ENCODE peak calls at places on chromosomes 3 and 15, in five cellular contexts. One of them, this sample, is unnamed.

GRCh38 chr15:68775671-68776476 is 44.8 kb downstream of the ANP32A start:
- DNase-seq in adrenal gland: peak; percentile 84
- DNase-seq in Peyer's patch: peak; percentile 69
- DNase-seq in IMR-90: peak; percentile 24
- DNase-seq in endothelial cell of umbilical vein: peak; percentile 48
- DNase-seq in this sample: no peak

GRCh38 chr3:13884851-13885703 is 5.2 kb upstream of the WNT7A start:
- DNase-seq in endothelial cell of umbilical vein: no peak
- DNase-seq in Peyer's patch: peak; percentile 77
- DNase-seq in adrenal gland: peak; percentile 45
- DNase-seq in IMR-90: no peak
- DNase-seq in this sample: no peak

GRCh38 chr3:171256445-171257250 is 203.6 kb downstream of the TNIK start:
- DNase-seq in IMR-90: peak; percentile 9
- DNase-seq in Peyer's patch: no peak
- DNase-seq in adrenal gland: no peak
- DNase-seq in endothelial cell of umbilical vein: peak; percentile 43
- DNase-seq in this sample: no peak

GRCh38 chr3:58572013-58572633 is 5.1 kb downstream of the FAM107A start:
- DNase-seq in adrenal gland: no peak
- DNase-seq in endothelial cell of umbilical vein: no peak
- DNase-seq in IMR-90: no peak
- DNase-seq in Peyer's patch: no peak
- DNase-seq in this sample: no peak

GRCh38 chr15:38373016-38373415 is 80.9 kb upstream of the FAM98B start:
- DNase-seq in adrenal gland: no peak
- DNase-seq in endothelial cell of umbilical vein: no peak
- DNase-seq in Peyer's patch: no peak
- DNase-seq in IMR-90: peak; percentile 52
- DNase-seq in this sample: no peak

GRCh38 chr15:74389115-74390048 is 21.9 kb upstream of the CYP11A1 start:
- DNase-seq in adrenal gland: no peak
- DNase-seq in IMR-90: no peak
- DNase-seq in endothelial cell of umbilical vein: peak; percentile 30
- DNase-seq in Peyer's patch: no peak
- DNase-seq in this sample: no peak

GRCh38 chr15:64528871-64529270 is 68.5 kb downstream of the ZNF609 start:
- DNase-seq in IMR-90: no peak
- DNase-seq in adrenal gland: no peak
- DNase-seq in Peyer's patch: no peak
- DNase-seq in endothelial cell of umbilical vein: no peak
- DNase-seq in this sample: no peak

GRCh38 chr3:190019840-190020239 is 100.9 kb downstream of the P3H2 start:
- DNase-seq in adrenal gland: no peak
- DNase-seq in IMR-90: no peak
- DNase-seq in endothelial cell of umbilical vein: no peak
- DNase-seq in Peyer's patch: no peak
- DNase-seq in this sample: no peak

GRCh38 chr3:129723558-129724324 is 117.3 kb upstream of the PLXND1 start:
- DNase-seq in IMR-90: peak; percentile 89
- DNase-seq in endothelial cell of umbilical vein: peak; percentile 6
- DNase-seq in adrenal gland: peak; percentile 94
- DNase-seq in Peyer's patch: peak; percentile 58
- DNase-seq in this sample: peak; percentile 69

GRCh38 chr3:194329566-194329965 is 21.6 kb downstream of the CPN2 start:
- DNase-seq in endothelial cell of umbilical vein: no peak
- DNase-seq in IMR-90: no peak
- DNase-seq in Peyer's patch: no peak
- DNase-seq in adrenal gland: no peak
- DNase-seq in this sample: no peak

GRCh38 chr3:2741520-2741919 is 368.7 kb downstream of the IL5RA start:
- DNase-seq in endothelial cell of umbilical vein: no peak
- DNase-seq in adrenal gland: no peak
- DNase-seq in IMR-90: no peak
- DNase-seq in Peyer's patch: no peak
- DNase-seq in this sample: no peak

GRCh38 chr3:39639344-39640236 is 169.8 kb upstream of the MYRIP start:
- DNase-seq in IMR-90: peak; percentile 96
- DNase-seq in Peyer's patch: no peak
- DNase-seq in endothelial cell of umbilical vein: peak; percentile 95
- DNase-seq in adrenal gland: peak; percentile 79
- DNase-seq in this sample: peak; percentile 87

GRCh38 chr15:68819451-68820204 is 1.1 kb downstream of the ANP32A start:
- DNase-seq in endothelial cell of umbilical vein: peak; percentile 59
- DNase-seq in adrenal gland: peak; percentile 71
- DNase-seq in Peyer's patch: peak; percentile 68
- DNase-seq in IMR-90: peak; percentile 47
- DNase-seq in this sample: peak; percentile 60

GRCh38 chr3:30308131-30308530 is 298.3 kb upstream of the TGFBR2 start:
- DNase-seq in adrenal gland: no peak
- DNase-seq in endothelial cell of umbilical vein: no peak
- DNase-seq in Peyer's patch: no peak
- DNase-seq in IMR-90: peak; percentile 50
- DNase-seq in this sample: no peak

GRCh38 chr15:56866798-56867197 is 51.6 kb upstream of the TCF12 start:
- DNase-seq in adrenal gland: no peak
- DNase-seq in IMR-90: peak; percentile 26
- DNase-seq in endothelial cell of umbilical vein: peak; percentile 4
- DNase-seq in Peyer's patch: no peak
- DNase-seq in this sample: no peak

GRCh38 chr3:17501745-17502144 is 240.7 kb downstream of the TBC1D5 start:
- DNase-seq in IMR-90: no peak
- DNase-seq in adrenal gland: no peak
- DNase-seq in endothelial cell of umbilical vein: no peak
- DNase-seq in Peyer's patch: no peak
- DNase-seq in this sample: no peak

GRCh38 chr15:49242820-49243219 is 72.8 kb downstream of the GALK2 start:
- DNase-seq in IMR-90: peak; percentile 95
- DNase-seq in adrenal gland: no peak
- DNase-seq in Peyer's patch: no peak
- DNase-seq in endothelial cell of umbilical vein: no peak
- DNase-seq in this sample: no peak

GRCh38 chr3:72127843-72128242 is 342.9 kb upstream of the PROK2 start:
- DNase-seq in endothelial cell of umbilical vein: no peak
- DNase-seq in Peyer's patch: no peak
- DNase-seq in adrenal gland: no peak
- DNase-seq in IMR-90: peak; percentile 25
- DNase-seq in this sample: no peak

GRCh38 chr15:43516185-43516584 is 1.2 kb upstream of the MAP1A start:
- DNase-seq in endothelial cell of umbilical vein: no peak
- DNase-seq in IMR-90: no peak
- DNase-seq in Peyer's patch: no peak
- DNase-seq in adrenal gland: peak; percentile 75
- DNase-seq in this sample: no peak

GRCh38 chr3:51706788-51707731 is at the start of gene GRM2:
- DNase-seq in Peyer's patch: peak; percentile 56
- DNase-seq in endothelial cell of umbilical vein: peak; percentile 66
- DNase-seq in adrenal gland: peak; percentile 87
- DNase-seq in IMR-90: peak; percentile 83
- DNase-seq in this sample: no peak

GRCh38 chr15:66294157-66294931 is 976 bp downstream of the DIS3L start:
- DNase-seq in Peyer's patch: peak; percentile 55
- DNase-seq in endothelial cell of umbilical vein: peak; percentile 68
- DNase-seq in IMR-90: peak; percentile 66
- DNase-seq in adrenal gland: peak; percentile 57
- DNase-seq in this sample: peak; percentile 65

GRCh38 chr3:50169858-50170257 is 14.7 kb downstream of the SEMA3F start:
- DNase-seq in adrenal gland: no peak
- DNase-seq in endothelial cell of umbilical vein: no peak
- DNase-seq in Peyer's patch: no peak
- DNase-seq in IMR-90: no peak
- DNase-seq in this sample: no peak

GRCh38 chr15:71249986-71250385 is 134.7 kb downstream of the THSD4 start:
- DNase-seq in IMR-90: no peak
- DNase-seq in adrenal gland: no peak
- DNase-seq in endothelial cell of umbilical vein: peak; percentile 36
- DNase-seq in Peyer's patch: no peak
- DNase-seq in this sample: no peak

GRCh38 chr3:156513619-156514018 is 41.3 kb downstream of the SSR3 start:
- DNase-seq in IMR-90: no peak
- DNase-seq in adrenal gland: no peak
- DNase-seq in Peyer's patch: no peak
- DNase-seq in endothelial cell of umbilical vein: no peak
- DNase-seq in this sample: no peak

GRCh38 chr15:64067564-64068030 is 21.3 kb upstream of the DAPK2 start:
- DNase-seq in Peyer's patch: peak; percentile 87
- DNase-seq in adrenal gland: peak; percentile 88
- DNase-seq in endothelial cell of umbilical vein: peak; percentile 64
- DNase-seq in IMR-90: peak; percentile 44
- DNase-seq in this sample: peak; percentile 61

GRCh38 chr3:141648055-141648910 is 89.8 kb upstream of the RNF7 start:
- DNase-seq in endothelial cell of umbilical vein: no peak
- DNase-seq in IMR-90: no peak
- DNase-seq in adrenal gland: no peak
- DNase-seq in Peyer's patch: no peak
- DNase-seq in this sample: no peak
- TF ChIP-seq POLR2A in endothelial cell of umbilical vein: no peak
- TF ChIP-seq POLR2A in IMR-90: no peak
- TF ChIP-seq POLR2A in adrenal gland: no peak
- TF ChIP-seq POLR2A in Peyer's patch: no peak
- TF ChIP-seq POLR2A in this sample: no peak

GRCh38 chr3:16343101-16343500 is 78.1 kb downstream of the OXNAD1 start:
- DNase-seq in endothelial cell of umbilical vein: no peak
- DNase-seq in Peyer's patch: no peak
- DNase-seq in IMR-90: no peak
- DNase-seq in adrenal gland: no peak
- DNase-seq in this sample: no peak
- TF ChIP-seq POLR2A in endothelial cell of umbilical vein: no peak
- TF ChIP-seq POLR2A in Peyer's patch: no peak
- TF ChIP-seq POLR2A in IMR-90: no peak
- TF ChIP-seq POLR2A in adrenal gland: no peak
- TF ChIP-seq POLR2A in this sample: no peak

DNA sequence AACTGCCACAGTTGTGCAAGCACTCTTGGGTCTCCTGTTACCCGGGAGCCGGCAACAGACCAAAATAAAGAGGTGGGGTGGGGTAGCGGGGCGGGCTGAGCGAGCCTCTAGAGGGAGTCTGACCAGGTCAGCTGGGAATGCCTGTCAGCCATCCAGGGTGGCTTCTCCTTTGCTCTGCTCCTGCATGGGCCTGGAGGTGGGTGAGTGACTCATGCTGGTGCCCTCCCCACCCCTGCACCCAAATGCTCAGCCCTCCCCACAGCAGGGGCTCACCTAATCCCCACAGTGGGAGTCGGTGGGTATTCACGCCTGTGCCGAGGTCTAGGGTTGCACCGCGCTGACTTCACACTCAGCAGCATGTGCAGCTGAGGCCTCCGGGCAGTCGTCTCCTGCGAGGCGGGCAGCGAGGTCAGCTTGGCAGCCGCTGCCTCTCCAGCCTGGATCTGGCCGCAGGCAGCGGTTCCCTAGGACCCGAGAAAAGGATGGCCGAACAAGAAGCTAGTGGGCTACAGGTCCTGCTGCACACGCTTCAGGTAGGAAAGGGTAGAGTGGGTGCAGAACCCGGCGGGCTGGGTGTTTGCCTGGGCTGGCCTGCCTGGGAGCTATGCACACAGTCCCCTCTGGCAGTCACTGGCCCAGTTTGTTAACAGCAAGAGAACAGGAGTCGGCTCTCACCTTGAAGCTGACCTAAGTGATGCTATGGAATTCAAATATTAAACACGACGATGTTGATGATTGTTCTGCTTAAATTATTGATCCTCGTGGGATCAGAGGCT is at the start of gene AGBL1:
- DNase-seq in endothelial cell of umbilical vein: no peak
- DNase-seq in IMR-90: no peak
- DNase-seq in Peyer's patch: no peak
- DNase-seq in adrenal gland: no peak
- DNase-seq in this sample: no peak
- TF ChIP-seq POLR2A in endothelial cell of umbilical vein: no peak
- TF ChIP-seq POLR2A in IMR-90: no peak
- TF ChIP-seq POLR2A in Peyer's patch: no peak
- TF ChIP-seq POLR2A in adrenal gland: no peak
- TF ChIP-seq POLR2A in this sample: no peak

GRCh38 chr3:127920738-127921137 is 5.7 kb downstream of the KBTBD12 start:
- DNase-seq in Peyer's patch: no peak
- DNase-seq in endothelial cell of umbilical vein: no peak
- DNase-seq in adrenal gland: no peak
- DNase-seq in IMR-90: no peak
- DNase-seq in this sample: no peak

GRCh38 chr3:127915937-127916480 is 977 bp downstream of the KBTBD12 start:
- DNase-seq in endothelial cell of umbilical vein: no peak
- DNase-seq in IMR-90: no peak
- DNase-seq in Peyer's patch: no peak
- DNase-seq in adrenal gland: no peak
- DNase-seq in this sample: no peak

GRCh38 chr3:127911421-127911931 is 3.6 kb upstream of the KBTBD12 start:
- DNase-seq in IMR-90: no peak
- DNase-seq in adrenal gland: no peak
- DNase-seq in endothelial cell of umbilical vein: no peak
- DNase-seq in Peyer's patch: no peak
- DNase-seq in this sample: no peak

GRCh38 chr3:127914584-127914983 is 448 bp upstream of the KBTBD12 start:
- DNase-seq in endothelial cell of umbilical vein: no peak
- DNase-seq in Peyer's patch: no peak
- DNase-seq in adrenal gland: no peak
- DNase-seq in IMR-90: no peak
- DNase-seq in this sample: no peak

DNA sequence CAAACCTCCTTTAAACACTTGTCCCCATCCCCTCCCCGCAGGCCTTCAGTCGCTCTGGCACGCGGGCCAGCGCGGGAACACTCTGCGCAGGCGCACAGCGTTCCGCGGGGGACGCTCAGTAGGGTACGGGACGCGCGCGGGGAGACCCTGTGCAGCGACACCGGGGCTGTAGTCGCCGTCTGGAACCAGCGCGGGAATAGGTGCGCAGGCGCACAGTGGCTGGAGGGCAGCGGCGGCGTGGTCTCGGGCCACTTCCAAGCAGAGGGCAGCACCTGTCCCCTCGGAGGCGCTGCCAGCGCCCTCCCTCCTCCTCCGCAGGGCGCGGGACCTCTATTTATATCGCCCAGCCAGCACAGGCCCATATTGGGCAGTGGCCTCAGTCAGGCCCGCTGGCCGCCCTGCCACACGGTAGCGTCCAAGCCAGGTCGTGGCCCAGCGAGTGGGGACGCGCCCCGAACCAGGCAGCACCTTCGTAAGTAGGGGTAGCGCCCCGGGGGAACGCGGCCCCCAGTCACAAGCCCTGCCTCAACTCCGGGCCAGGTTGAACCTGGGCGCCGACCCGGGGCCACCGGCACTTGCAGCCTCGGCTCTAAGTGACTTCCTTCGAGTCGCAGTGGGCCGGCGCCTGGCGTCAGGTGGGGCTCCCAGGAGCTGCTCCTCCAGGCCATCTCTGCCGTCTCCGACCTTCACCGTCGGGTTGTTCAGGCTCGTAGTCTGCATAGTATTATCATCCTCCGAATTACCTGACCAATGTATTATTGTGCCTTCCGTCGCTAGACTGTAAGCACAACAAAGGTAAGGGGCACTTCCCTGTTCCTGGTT is at the start of gene KBTBD12:
- DNase-seq in endothelial cell of umbilical vein: no peak
- DNase-seq in adrenal gland: no peak
- DNase-seq in Peyer's patch: no peak
- DNase-seq in IMR-90: no peak
- DNase-seq in this sample: no peak
- TF ChIP-seq POLR2A in endothelial cell of umbilical vein: no peak
- TF ChIP-seq POLR2A in adrenal gland: no peak
- TF ChIP-seq POLR2A in Peyer's patch: no peak
- TF ChIP-seq POLR2A in IMR-90: no peak
- TF ChIP-seq POLR2A in this sample: no peak

This sample was measured in A549.